ENCODE peak calls at places on chromosomes 4 and X, in four cellular contexts. I is K562, H is A549, G is HepG2. T is an unnamed sample.

GRCh38 chrX:18566748-18567147 is 105.2 kb downstream of the RS1 start:
- DNase-seq in I (no peak), H (no peak), G (no peak), T (no peak)

GRCh38 chr4:141524116-141524515 is 112.3 kb upstream of the IL15 start:
- DNase-seq in G (no peak), I (no peak), H (no peak), T (no peak)

GRCh38 chr4:40621592-40622512 is 7.8 kb downstream of the RBM47 start:
- DNase-seq in G (peak; percentile 60), H (peak; percentile 92), I (no peak), T (peak; percentile 22)

GRCh38 chrX:29470029-29470428 is 745.3 kb upstream of the MAGEB2 start:
- DNase-seq in H (peak; percentile 4), G (no peak), I (no peak), T (no peak)

GRCh38 chrX:17005712-17006372 is 59.4 kb downstream of the REPS2 start:
- DNase-seq in I (no peak), G (no peak), H (no peak), T (no peak)

GRCh38 chr4:32133141-32133540 is 1413.0 kb downstream of the PCDH7 start:
- DNase-seq in H (no peak), I (no peak), G (no peak), T (no peak)

GRCh38 chr4:182188622-182189021 is 54.6 kb upstream of the TENM3 start:
- DNase-seq in H (no peak), I (no peak), G (no peak), T (no peak)

GRCh38 chrX:125137521-125137920 is 182.2 kb upstream of the TEX13C start:
- DNase-seq in I (no peak), H (no peak), G (no peak), T (no peak)

GRCh38 chr4:3291411-3291968 is 1.3 kb upstream of the RGS12 start:
- DNase-seq in H (no peak), G (peak; percentile 18), I (no peak), T (peak; percentile 57)

GRCh38 chr4:166091914-166092510 is 219.0 kb downstream of the TLL1 start:
- DNase-seq in I (peak; percentile 18), G (peak; percentile 28), H (peak; percentile 24), T (no peak)

GRCh38 chr4:145814246-145814645 is 124.4 kb downstream of the ZNF827 start:
- DNase-seq in G (no peak), H (no peak), I (no peak), T (no peak)

GRCh38 chr4:102809190-102809589 is 18.2 kb downstream of the UBE2D3 start:
- DNase-seq in I (no peak), G (no peak), H (no peak), T (no peak)

GRCh38 chr4:25760518-25761157 is 102.2 kb downstream of the SEL1L3 start:
- DNase-seq in H (no peak), I (no peak), G (no peak), T (no peak)

GRCh38 chr4:59238212-59238611 is 1961.9 kb upstream of the ADGRL3 start:
- DNase-seq in H (no peak), G (no peak), I (no peak), T (no peak)

GRCh38 chr4:16029886-16030285 is 53.9 kb downstream of the PROM1 start:
- DNase-seq in G (no peak), I (no peak), H (no peak), T (no peak)

GRCh38 chrX:17495052-17495451 is 120.1 kb downstream of the NHS start:
- DNase-seq in H (peak; percentile 77), I (no peak), G (peak; percentile 2), T (no peak)

GRCh38 chrX:44872817-44873414 is at the start of gene KDM6A:
- DNase-seq in G (peak; percentile 91), H (peak; percentile 98), I (peak; percentile 95), T (peak; percentile 95)

GRCh38 chr4:46123872-46124755 is at the start of gene GABRG1:
- DNase-seq in G (no peak), I (no peak), H (no peak), T (peak; percentile 71)

GRCh38 chr4:171981185-171981584 is 168.0 kb downstream of the GALNTL6 start:
- DNase-seq in H (no peak), G (no peak), I (no peak), T (no peak)

GRCh38 chr4:109690690-109691410 is 12.4 kb downstream of the CASP6 start:
- DNase-seq in G (no peak), H (no peak), I (no peak), T (no peak)

GRCh38 chr4:152126233-152126632 is 365.4 kb upstream of the GATB start:
- DNase-seq in G (no peak), I (no peak), H (no peak), T (no peak)

GRCh38 chr4:121726642-121727268 is 30.0 kb upstream of the ANXA5 start:
- DNase-seq in I (peak; percentile 47), G (peak; percentile 64), H (peak; percentile 61), T (no peak)

GRCh38 chr4:56654238-56654632 is 26.9 kb downstream of the HOPX start:
- DNase-seq in G (no peak), H (no peak), I (no peak), T (no peak)

GRCh38 chr4:3513807-3514206 is 18.4 kb downstream of the LRPAP1 start:
- DNase-seq in I (no peak), H (no peak), G (no peak), T (no peak)

GRCh38 chr4:20565075-20565721 is 135.1 kb upstream of the PACRGL start:
- DNase-seq in G (no peak), I (no peak), H (no peak), T (no peak)

GRCh38 chr4:95761441-95761840 is 78.5 kb upstream of the PDHA2 start:
- DNase-seq in G (no peak), H (peak; percentile 21), I (no peak), T (no peak)

GRCh38 chr4:3328814-3329663 is 36.2 kb downstream of the RGS12 start:
- DNase-seq in H (no peak), I (no peak), G (no peak), T (no peak)

GRCh38 chr4:15162465-15163283 is 160.4 kb downstream of the CPEB2 start:
- DNase-seq in H (peak; percentile 39), I (no peak), G (peak; percentile 15), T (no peak)

GRCh38 chr4:7651461-7651921 is 216.8 kb upstream of the PSAPL1 start:
- DNase-seq in G (no peak), H (no peak), I (no peak), T (peak; percentile 49)

GRCh38 chrX:109733658-109734022 is 583 bp upstream of the ACSL4 start:
- DNase-seq in H (no peak), G (no peak), I (no peak), T (no peak)

GRCh38 chrX:15680401-15680800 is 15.8 kb upstream of the CLTRN start:
- DNase-seq in H (no peak), I (peak; percentile 28), G (no peak), T (no peak)

GRCh38 chr4:172142331-172142738 is 329.1 kb downstream of the GALNTL6 start:
- DNase-seq in G (no peak), H (peak; percentile 2), I (no peak), T (no peak)

GRCh38 chr4:16262188-16262587 is 35.9 kb upstream of the TAPT1 start:
- DNase-seq in G (no peak), I (no peak), H (no peak), T (no peak)

GRCh38 chrX:10173331-10173900 is 16.6 kb downstream of the CLCN4 start:
- DNase-seq in G (no peak), H (no peak), I (peak; percentile 51), T (peak; percentile 79)

GRCh38 chrX:134542485-134542884 is 82.5 kb downstream of the HPRT1 start:
- DNase-seq in G (no peak), I (no peak), H (peak; percentile 53), T (no peak)

GRCh38 chr4:10926025-10926424 is 241.5 kb upstream of the CLNK start:
- DNase-seq in G (no peak), H (no peak), I (no peak), T (no peak)

GRCh38 chr4:54446556-54446955 is 211.2 kb upstream of the KIT start:
- DNase-seq in H (no peak), G (no peak), I (no peak), T (no peak)
- TF ChIP-seq NR3C1 in H (no peak), G (no peak), I (no peak), T (no peak)

DNA sequence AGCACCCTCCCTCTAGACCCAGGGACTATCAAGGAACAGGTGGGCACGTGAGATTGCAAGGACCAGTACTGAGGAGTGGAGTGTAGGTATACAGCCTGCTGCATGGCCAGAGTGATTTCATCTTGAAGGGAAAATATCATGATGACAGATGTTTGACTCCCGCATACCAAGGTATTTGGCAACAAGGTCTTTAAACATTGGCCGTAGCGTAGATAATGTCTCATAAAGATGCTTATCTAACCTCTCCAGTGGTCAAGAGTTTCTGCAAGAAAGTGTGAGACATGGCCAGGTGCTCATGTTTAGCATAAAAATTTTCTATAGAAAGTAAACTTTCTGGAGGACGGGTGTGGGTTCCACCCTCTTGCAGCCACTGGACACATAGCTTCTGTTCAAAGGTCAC is 18.7 kb upstream of the ZNF630 start:
- DNase-seq in I (no peak), G (no peak), H (peak; percentile 9), T (no peak)
- TF ChIP-seq MAX in I (no peak), G (no peak), H (no peak), T (no peak)

DNA sequence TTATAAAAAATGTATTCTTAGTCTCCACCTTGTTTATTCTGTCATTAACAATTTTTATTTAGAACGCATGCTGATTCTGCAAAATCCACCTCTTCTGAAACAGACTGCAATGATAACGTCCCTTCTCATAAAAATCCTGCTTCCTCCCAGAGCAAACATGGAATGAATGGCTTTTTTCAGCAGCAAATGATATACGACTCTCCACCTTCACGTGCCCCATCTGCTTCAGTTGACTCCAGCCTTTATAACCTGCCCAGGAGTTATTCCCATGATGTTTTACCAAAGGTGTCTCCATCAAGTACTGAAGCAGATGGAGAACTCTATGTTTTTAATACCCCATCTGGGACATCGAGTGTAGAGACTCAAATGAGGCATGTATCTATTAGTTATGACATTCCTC is 75.6 kb upstream of the SMARCA5 start:
- DNase-seq in G (no peak), H (no peak), I (no peak), T (no peak)
- TF ChIP-seq NR3C1 in G (no peak), H (no peak), I (no peak), T (no peak)

GRCh38 chr4:187124311-187124710 is 400.7 kb upstream of the FAT1 start:
- DNase-seq in G (no peak), I (no peak), H (no peak), T (no peak)

GRCh38 chr4:187118166-187118565 is 394.5 kb upstream of the FAT1 start:
- DNase-seq in G (no peak), H (no peak), I (no peak), T (no peak)

GRCh38 chr4:187118731-187119130 is 395.1 kb upstream of the FAT1 start:
- DNase-seq in I (no peak), H (no peak), G (no peak), T (no peak)
- TF ChIP-seq MAX in I (no peak), H (no peak), G (no peak), T (no peak)

GRCh38 chr4:149199594-149199993 is 616.0 kb downstream of the IQCM start:
- DNase-seq in G (no peak), H (no peak), I (no peak), T (no peak)

GRCh38 chr4:149203256-149204001 is 612.2 kb downstream of the IQCM start:
- DNase-seq in H (no peak), I (no peak), G (no peak), T (no peak)
- TF ChIP-seq NR3C1 in H (no peak), I (no peak), G (no peak), T (no peak)